ENCODE peak calls at places on chromosome 21, in seven cellular contexts. H, J, E, R, O, I and K are unnamed samples.

GRCh38 chr21:31526040-31526439 is 133.5 kb upstream of the SOD1 start:
- ATAC-seq in H (peak), J (peak), E (no peak), R (no peak), O (no peak), I (no peak), K (no peak)

GRCh38 chr21:25501448-25501847 is 105.8 kb downstream of the MRPL39 start:
- ATAC-seq in H (no peak), J (no peak), E (no peak), R (no peak), O (no peak), I (peak), K (no peak)

GRCh38 chr21:27346041-27346448 is 379.2 kb upstream of the ADAMTS5 start:
- ATAC-seq in H (no peak), J (no peak), E (no peak), R (no peak), O (no peak), I (no peak), K (no peak)

GRCh38 chr21:28793043-28793442 is 199.6 kb downstream of the LTN1 start:
- ATAC-seq in H (peak), J (no peak), E (no peak), R (no peak), O (no peak), I (no peak), K (no peak)

GRCh38 chr21:29056005-29056404 is 17.4 kb downstream of the CCT8 start:
- ATAC-seq in H (no peak), J (no peak), E (no peak), R (no peak), O (no peak), I (no peak), K (no peak)

GRCh38 chr21:28605138-28605537 is 387.5 kb downstream of the LTN1 start:
- ATAC-seq in H (no peak), J (no peak), E (no peak), R (peak), O (no peak), I (no peak), K (no peak)

GRCh38 chr21:25215698-25216384 is 391.4 kb downstream of the MRPL39 start:
- ATAC-seq in H (no peak), J (no peak), E (no peak), R (no peak), O (no peak), I (peak), K (no peak)

GRCh38 chr21:34306246-34306645 is 57.6 kb upstream of the KCNE2 start:
- ATAC-seq in H (no peak), J (no peak), E (no peak), R (no peak), O (no peak), I (no peak), K (no peak)

GRCh38 chr21:33901421-33902288 is 13.9 kb downstream of the ATP5PO start:
- ATAC-seq in H (peak), J (peak), E (peak), R (peak), O (peak), I (peak), K (peak)

GRCh38 chr21:33373451-33373850 is 29.8 kb upstream of the IFNGR2 start:
- ATAC-seq in H (no peak), J (no peak), E (no peak), R (no peak), O (no peak), I (no peak), K (no peak)

GRCh38 chr21:29335720-29336119 is 37.0 kb downstream of the BACH1 start:
- ATAC-seq in H (no peak), J (no peak), E (no peak), R (no peak), O (no peak), I (peak), K (no peak)

GRCh38 chr21:44949161-44950015 is 9.6 kb downstream of the SLX9 start:
- ATAC-seq in H (peak), J (peak), E (peak), R (peak), O (peak), I (peak), K (peak)
- TF ChIP-seq POLR2AphosphoS5 in H (no peak), J (no peak), E (no peak), R (no peak), O (no peak), I (no peak), K (no peak)

DNA sequence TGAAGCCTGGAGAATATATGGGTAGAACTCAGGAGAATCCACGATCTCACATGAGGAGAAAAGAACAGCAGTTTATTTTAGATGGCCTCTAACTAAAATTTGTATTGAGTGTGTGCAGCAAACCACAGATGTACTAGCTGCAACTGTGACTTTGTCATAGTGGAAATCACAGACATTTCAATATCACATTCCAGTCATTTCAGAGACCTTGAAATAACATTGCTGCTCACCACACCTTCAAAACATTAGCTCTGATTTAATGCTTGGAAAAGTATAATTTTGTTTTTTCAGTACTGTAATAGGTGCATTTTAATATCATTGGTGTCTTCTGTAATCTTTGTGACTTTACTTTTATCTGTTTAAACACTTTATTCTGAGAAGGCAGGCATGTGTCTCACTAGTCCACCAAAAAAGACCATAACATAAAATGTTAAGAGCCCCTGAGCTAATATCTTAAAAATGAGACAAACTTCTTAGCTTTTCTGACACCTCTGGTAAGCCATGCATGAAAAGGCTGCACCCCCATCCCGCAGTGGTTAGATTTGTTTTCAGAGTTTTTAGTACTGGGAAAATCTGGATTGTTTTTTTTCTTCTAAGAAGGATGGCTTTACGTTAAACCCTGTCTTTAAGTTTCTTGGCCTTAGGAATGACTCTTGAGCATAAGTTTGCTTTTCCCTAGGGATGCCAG is 30.1 kb downstream of the KCNJ15 start:
- ATAC-seq in H (no peak), J (no peak), E (no peak), R (no peak), O (no peak), I (no peak), K (no peak)
- H3K27ac ChIP-seq in H (no peak), J (no peak), E (no peak), R (no peak), O (no peak), I (no peak), K (no peak)

GRCh38 chr21:43697758-43698643 is 20.9 kb upstream of the PDXK start:
- ATAC-seq in H (no peak), J (no peak), E (no peak), R (no peak), O (peak), I (no peak), K (no peak)
- TF ChIP-seq POLR2AphosphoS5 in H (no peak), J (no peak), E (no peak), R (no peak), O (no peak), I (no peak), K (no peak)

DNA sequence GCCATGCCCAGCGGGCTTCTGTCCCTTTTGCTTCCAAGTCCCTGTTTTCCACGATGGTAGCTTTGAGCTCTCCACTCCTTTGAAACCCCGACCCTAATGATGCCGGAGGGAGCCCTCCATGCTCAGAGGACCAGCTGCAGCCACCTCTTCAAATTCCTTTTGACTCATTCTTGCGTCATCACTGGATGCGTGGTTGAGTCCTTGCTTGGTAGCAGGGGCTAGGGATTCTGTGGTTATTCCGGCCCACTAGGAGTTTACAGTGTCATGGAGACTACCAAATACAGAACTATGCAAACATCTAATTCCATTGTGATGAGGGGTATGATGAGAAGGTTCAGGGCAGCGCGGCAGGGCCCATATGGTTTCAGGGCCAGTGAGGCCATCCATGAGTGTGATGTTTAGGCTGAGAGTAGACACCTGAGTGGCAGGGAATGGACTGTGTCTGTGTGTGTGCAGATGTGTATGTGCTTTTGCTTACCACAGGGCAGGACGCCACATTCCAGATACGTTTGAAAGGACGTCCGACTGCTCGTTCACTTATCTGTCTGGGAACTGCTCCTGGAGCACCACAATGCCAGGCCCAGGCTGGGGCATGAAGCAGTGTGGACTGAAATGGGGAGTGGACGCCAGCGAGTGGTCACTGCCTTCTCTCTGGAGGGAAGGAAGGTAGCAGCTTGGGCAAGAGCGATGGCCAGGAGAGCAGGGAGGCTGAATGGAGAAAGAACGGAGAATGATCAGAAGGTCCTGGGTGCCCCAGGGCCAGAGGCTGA is 30.4 kb upstream of the ZBTB21 start:
- ATAC-seq in H (no peak), J (peak), E (peak), R (peak), O (peak), I (no peak), K (peak)
- H3K27ac ChIP-seq in H (no peak), J (no peak), E (no peak), R (peak), O (no peak), I (no peak), K (no peak)

DNA sequence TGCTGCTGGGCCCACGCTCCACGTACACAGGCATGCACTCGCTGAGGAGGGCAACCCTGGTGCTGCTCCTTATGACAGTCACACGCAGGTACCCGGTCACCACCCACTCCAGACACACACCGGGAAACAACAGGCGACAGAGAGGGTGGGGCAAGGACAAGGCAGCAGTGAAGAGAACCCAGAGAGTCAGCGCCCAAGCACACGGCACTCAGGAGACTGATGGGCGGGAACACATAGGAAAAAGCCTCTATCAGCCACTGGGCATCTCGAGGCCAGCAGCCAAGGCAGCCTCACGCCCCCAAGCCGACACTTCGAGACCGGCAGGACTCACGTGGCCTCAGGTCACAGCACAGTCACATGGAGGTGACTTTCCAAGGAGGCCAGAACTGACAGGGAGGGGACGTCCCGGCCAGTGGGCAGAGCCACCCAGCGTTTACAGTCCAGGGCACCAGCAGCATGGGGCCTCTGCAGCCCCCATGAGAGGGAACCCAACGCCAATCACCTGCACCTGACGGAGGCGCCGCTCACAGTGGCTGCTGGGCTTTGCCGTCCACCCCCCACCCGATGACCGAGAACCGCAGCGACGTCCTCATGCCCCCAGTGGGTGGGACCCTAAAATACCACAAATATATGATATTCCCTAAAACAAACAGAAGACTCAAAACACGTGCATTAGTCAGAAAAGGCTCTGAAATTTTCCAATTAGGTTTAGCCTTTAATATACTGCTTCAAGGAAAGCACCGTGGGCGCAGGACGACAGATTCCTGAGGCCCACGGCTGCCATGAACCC is 19.7 kb downstream of the PTTG1IP start:
- ATAC-seq in H (no peak), J (no peak), E (peak), R (no peak), O (no peak), I (no peak), K (no peak)
- TF ChIP-seq POLR2AphosphoS5 in H (no peak), J (no peak), E (no peak), R (no peak), O (no peak), I (no peak), K (no peak)

DNA sequence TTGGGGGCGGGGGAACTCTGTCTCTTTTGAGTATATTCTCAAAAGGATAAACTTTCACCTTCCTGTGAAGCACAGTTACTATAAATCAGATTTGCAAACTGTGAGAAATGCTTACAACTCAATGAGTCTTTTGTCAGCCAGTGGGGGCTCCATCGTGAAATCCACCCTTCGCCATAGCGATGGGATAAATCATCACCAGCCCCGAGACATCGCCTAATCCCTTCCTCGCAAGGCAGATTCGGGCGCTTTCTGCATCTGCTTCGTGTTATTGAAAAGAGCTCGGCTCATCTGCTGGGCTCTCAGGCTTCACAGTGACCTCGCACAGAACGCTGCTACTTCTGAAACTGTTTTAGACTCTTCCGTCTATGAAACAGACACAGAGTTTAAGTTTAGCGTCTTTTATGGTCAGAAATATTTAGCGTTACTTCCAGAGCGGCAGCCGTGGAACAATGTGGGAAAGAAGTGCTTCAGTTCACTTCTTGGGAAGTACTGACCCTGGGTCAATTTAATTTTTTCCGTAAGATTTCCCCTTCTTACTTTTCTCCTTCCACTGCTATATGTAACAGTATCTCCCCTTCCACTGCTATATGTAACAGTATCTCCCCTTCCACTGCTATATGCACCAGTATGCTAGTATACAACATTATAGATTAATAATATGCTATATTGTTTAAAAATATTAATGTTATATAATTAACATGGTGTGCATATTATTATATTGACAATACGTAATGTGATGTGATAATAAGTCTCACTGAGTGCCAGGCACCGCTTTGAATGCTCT is 69.5 kb upstream of the ERG start:
- ATAC-seq in H (peak), J (no peak), E (no peak), R (peak), O (no peak), I (no peak), K (no peak)
- H3K27ac ChIP-seq in H (peak), J (no peak), E (no peak), R (no peak), O (no peak), I (no peak), K (no peak)

DNA sequence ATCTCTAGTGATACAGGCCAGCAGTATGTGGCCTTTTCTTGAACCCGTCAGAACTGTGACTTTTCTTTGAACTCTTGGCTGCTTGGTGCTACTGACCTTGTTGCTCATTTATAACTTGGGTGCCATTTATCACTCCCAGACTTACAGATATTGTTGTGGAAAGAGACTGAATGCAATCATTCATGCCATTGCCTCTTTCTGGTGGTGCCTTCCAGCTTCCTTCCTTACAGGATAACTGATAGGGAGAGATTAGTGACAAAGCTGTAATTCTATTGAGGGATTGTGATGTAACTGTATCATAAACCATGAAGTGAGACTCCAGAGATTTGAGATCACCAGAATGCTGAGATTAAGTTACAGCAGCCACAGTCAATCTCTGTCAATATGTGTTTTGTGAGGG is 256.5 kb downstream of the USP25 start:
- ATAC-seq in H (no peak), J (no peak), E (no peak), R (no peak), O (no peak), I (no peak), K (no peak)
- TF ChIP-seq POLR2AphosphoS5 in H (no peak), J (no peak), E (no peak), R (no peak), O (no peak), I (no peak), K (no peak)

DNA sequence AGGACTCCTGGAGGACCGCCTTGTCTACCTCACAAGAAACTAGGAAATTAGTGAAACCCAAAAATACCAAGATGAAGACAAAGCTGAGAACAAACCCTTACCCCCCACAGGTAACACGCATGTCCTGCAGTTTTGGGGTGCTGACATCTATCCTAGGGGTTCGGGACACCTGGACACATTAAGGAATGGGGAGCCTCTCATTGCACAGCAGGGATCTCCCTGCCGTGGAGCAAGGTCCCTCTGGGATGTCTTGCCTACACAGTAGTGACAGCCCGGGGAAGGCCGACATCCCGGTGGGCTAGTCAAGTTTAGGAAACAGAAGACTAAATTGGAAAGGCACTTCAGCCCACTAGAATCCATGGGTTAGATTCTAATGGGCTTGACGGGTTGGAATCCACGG is 44.5 kb downstream of the SIM2 start:
- ATAC-seq in H (no peak), J (no peak), E (no peak), R (no peak), O (no peak), I (no peak), K (no peak)
- H3K27ac ChIP-seq in H (no peak), J (no peak), E (no peak), R (no peak), O (no peak), I (no peak), K (no peak)

GRCh38 chr21:38903578-38904193 is 98.0 kb downstream of the ETS2 start:
- ATAC-seq in H (no peak), J (no peak), E (no peak), R (no peak), O (no peak), I (no peak), K (no peak)

GRCh38 chr21:38908537-38908936 is 102.8 kb downstream of the ETS2 start:
- ATAC-seq in H (no peak), J (no peak), E (no peak), R (no peak), O (no peak), I (no peak), K (no peak)

GRCh38 chr21:38902608-38903445 is 97.1 kb downstream of the ETS2 start:
- ATAC-seq in H (no peak), J (no peak), E (no peak), R (no peak), O (no peak), I (no peak), K (no peak)

GRCh38 chr21:38905328-38905727 is 99.6 kb downstream of the ETS2 start:
- ATAC-seq in H (no peak), J (no peak), E (no peak), R (no peak), O (no peak), I (no peak), K (no peak)

DNA sequence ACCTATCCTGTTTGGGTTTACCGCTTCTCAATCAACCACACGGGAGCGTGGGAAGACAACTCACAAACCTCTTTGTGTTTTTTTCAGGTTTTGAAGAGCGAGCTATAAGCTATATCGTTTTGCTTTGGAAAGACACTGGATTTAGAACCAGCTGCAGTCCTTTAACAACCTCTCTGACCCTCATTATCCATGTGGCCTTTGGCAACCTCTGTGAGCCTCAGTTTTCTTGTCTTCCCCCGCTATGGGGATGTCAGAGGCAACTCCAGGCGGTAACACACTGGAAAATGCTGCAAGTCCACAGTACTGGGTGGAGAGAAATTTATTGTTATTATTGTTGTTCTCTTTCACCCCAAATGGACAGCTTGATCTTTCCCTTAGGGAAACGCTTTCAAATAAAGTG is 100.0 kb downstream of the ETS2 start:
- ATAC-seq in H (no peak), J (no peak), E (no peak), R (no peak), O (no peak), I (no peak), K (no peak)
- TF ChIP-seq POLR2AphosphoS5 in H (no peak), J (no peak), E (no peak), R (no peak), O (no peak), I (no peak), K (no peak)